ENCODE peak calls at places on chromosomes 3 and 15, in ten cellular contexts. C, I, M, L, Q, B, X, K, G and Y are unnamed samples.

GRCh38 chr15:40336129-40337122 is 4.3 kb downstream of the CCDC9B start:
- DNase-seq in M (no peak), I (no peak), Q (no peak), G (no peak), K (no peak), X (no peak), L (no peak), B (no peak), C (peak), Y (no peak)

GRCh38 chr3:184874709-184875644 is 63.0 kb downstream of the VPS8 start:
- DNase-seq in K (peak), X (peak), Q (peak), L (no peak), G (peak), C (peak), M (peak), I (peak), B (peak), Y (peak)

GRCh38 chr3:15758297-15758696 is 39.5 kb downstream of the ANKRD28 start:
- DNase-seq in L (no peak), G (no peak), I (no peak), B (no peak), M (peak), K (no peak), C (no peak), Q (no peak), X (no peak), Y (no peak)

GRCh38 chr15:64760056-64760455 is 15.3 kb downstream of the RBPMS2 start:
- DNase-seq in M (no peak), C (no peak), G (no peak), K (no peak), X (no peak), I (no peak), B (no peak), Q (no peak), L (no peak), Y (no peak)

GRCh38 chr15:27077790-27078189 is 106.8 kb downstream of the GABRG3 start:
- DNase-seq in B (no peak), G (no peak), M (no peak), L (no peak), K (no peak), I (no peak), C (no peak), Q (no peak), X (no peak), Y (no peak)

GRCh38 chr3:123282461-123282860 is 80.7 kb downstream of the SEC22A start:
- DNase-seq in Q (no peak), X (peak), G (no peak), C (peak), L (no peak), M (no peak), B (no peak), I (no peak), K (no peak), Y (no peak)

GRCh38 chr3:9715764-9716437 is 12.3 kb downstream of the CPNE9 start:
- DNase-seq in K (peak), B (peak), X (peak), Q (peak), C (no peak), L (peak), M (peak), G (no peak), I (peak), Y (peak)

GRCh38 chr3:128276151-128276445 is 122.8 kb downstream of the EEFSEC start:
- DNase-seq in B (no peak), Q (no peak), I (no peak), L (no peak), X (no peak), G (no peak), M (no peak), C (peak), K (no peak), Y (no peak)

GRCh38 chr3:124467980-124468902 is 262.0 kb upstream of the UMPS start:
- DNase-seq in X (peak), B (peak), M (peak), G (peak), Q (no peak), L (no peak), K (peak), C (peak), I (peak), Y (peak)

GRCh38 chr3:100001514-100002270 is 112.6 kb downstream of the FILIP1L start:
- DNase-seq in Q (no peak), K (no peak), G (no peak), I (no peak), X (no peak), C (no peak), M (no peak), B (no peak), L (no peak), Y (no peak)

GRCh38 chr3:64496786-64497560 is 190.8 kb downstream of the ADAMTS9 start:
- DNase-seq in K (no peak), M (no peak), I (no peak), L (no peak), X (no peak), C (no peak), G (no peak), B (no peak), Q (no peak), Y (no peak)

GRCh38 chr3:153277029-153277428 is 115.0 kb downstream of the RAP2B start:
- DNase-seq in I (no peak), C (no peak), B (no peak), L (no peak), X (no peak), M (peak), G (no peak), K (no peak), Q (no peak), Y (no peak)

GRCh38 chr15:39269352-39269751 is 311.5 kb upstream of the THBS1 start:
- DNase-seq in I (no peak), K (no peak), Q (no peak), X (no peak), G (no peak), B (no peak), M (no peak), L (no peak), C (no peak), Y (no peak)

GRCh38 chr3:169627073-169627472 is 36.4 kb downstream of the MECOM start:
- DNase-seq in L (no peak), C (no peak), G (no peak), X (no peak), Q (no peak), M (no peak), I (no peak), B (no peak), K (no peak), Y (no peak)

GRCh38 chr3:6421666-6422065 is 439.2 kb upstream of the GRM7 start:
- DNase-seq in G (no peak), K (no peak), I (no peak), M (no peak), C (no peak), X (no peak), L (no peak), B (no peak), Q (no peak), Y (no peak)

GRCh38 chr3:110343945-110344344 is 727.7 kb upstream of the NECTIN3 start:
- DNase-seq in M (peak), K (no peak), G (no peak), Q (no peak), X (no peak), B (peak), C (no peak), I (peak), L (no peak), Y (no peak)

GRCh38 chr15:43872416-43873020 is 45.7 kb downstream of the WDR76 start:
- DNase-seq in G (peak), B (peak), X (peak), C (peak), K (peak), L (no peak), Q (peak), I (peak), M (peak), Y (peak)

GRCh38 chr3:14145236-14145635 is 20.4 kb downstream of the TMEM43 start:
- DNase-seq in M (peak), I (peak), G (no peak), K (peak), C (peak), B (peak), L (no peak), X (peak), Q (no peak), Y (no peak)

GRCh38 chr3:155232605-155233004 is 60.9 kb downstream of the STRIT1 start:
- DNase-seq in C (no peak), B (peak), Q (peak), K (peak), I (peak), M (peak), G (no peak), L (peak), X (peak), Y (peak)

GRCh38 chr15:76954744-76955143 is 23.2 kb downstream of the RCN2 start:
- DNase-seq in Q (no peak), C (no peak), M (no peak), K (no peak), X (no peak), I (no peak), G (no peak), B (no peak), L (no peak), Y (no peak)

GRCh38 chr3:123067689-123068226 is 933 bp downstream of the PDIA5 start:
- DNase-seq in Q (no peak), B (no peak), X (peak), L (no peak), G (no peak), C (peak), K (no peak), I (no peak), M (peak), Y (no peak)

GRCh38 chr3:119147494-119147893 is 1.5 kb downstream of the TEX55 start:
- DNase-seq in K (no peak), C (no peak), M (no peak), G (no peak), B (no peak), I (no peak), L (no peak), Q (no peak), X (no peak), Y (no peak)

GRCh38 chr3:134459506-134460041 is 26.2 kb downstream of the ANAPC13 start:
- DNase-seq in L (no peak), M (no peak), Q (no peak), K (peak), I (no peak), C (peak), B (peak), G (no peak), X (no peak), Y (no peak)

GRCh38 chr3:108391917-108392585 is 95.7 kb downstream of the HHLA2 start:
- DNase-seq in B (peak), X (no peak), M (peak), Q (no peak), I (peak), C (no peak), L (no peak), K (peak), G (no peak), Y (peak)

GRCh38 chr3:89287902-89288520 is 180.6 kb downstream of the EPHA3 start:
- DNase-seq in C (no peak), K (no peak), G (no peak), I (no peak), Q (no peak), M (no peak), X (no peak), B (no peak), L (no peak), Y (no peak)

GRCh38 chr3:38454884-38455638 is 1.4 kb downstream of the ACVR2B start:
- DNase-seq in K (no peak), Q (no peak), C (peak), I (peak), G (peak), L (peak), M (peak), B (peak), X (peak), Y (no peak)

GRCh38 chr3:49023775-49024174 is 1.9 kb downstream of the NDUFAF3 start:
- DNase-seq in X (no peak), M (no peak), B (no peak), G (no peak), Q (no peak), I (no peak), K (no peak), L (no peak), C (no peak), Y (no peak)

GRCh38 chr3:154149286-154149685 is 28.1 kb downstream of the ARHGEF26 start:
- DNase-seq in K (no peak), X (no peak), G (no peak), Q (no peak), B (no peak), I (no peak), C (no peak), L (no peak), M (no peak), Y (no peak)

GRCh38 chr3:150610785-150611184 is 7.7 kb downstream of the SELENOT start:
- DNase-seq in L (no peak), X (no peak), Q (no peak), K (peak), G (no peak), B (peak), I (peak), C (no peak), M (peak), Y (no peak)

GRCh38 chr15:62464705-62465104 is 299.6 kb upstream of the C2CD4B start:
- DNase-seq in K (peak), I (peak), B (peak), Q (no peak), X (no peak), L (no peak), C (no peak), M (peak), G (no peak), Y (no peak)

GRCh38 chr15:90617171-90617570 is 87.4 kb downstream of the CRTC3 start:
- DNase-seq in L (no peak), Q (no peak), M (peak), K (no peak), I (no peak), B (no peak), C (no peak), X (no peak), G (no peak), Y (no peak)

GRCh38 chr15:101378879-101379278 is 83.8 kb upstream of the SNRPA1 start:
- DNase-seq in I (no peak), L (no peak), K (no peak), G (no peak), X (no peak), Q (no peak), C (no peak), M (no peak), B (no peak), Y (no peak)

GRCh38 chr15:45093013-45093412 is 21.0 kb downstream of the DUOX2 start:
- DNase-seq in C (no peak), Q (no peak), K (no peak), L (no peak), G (no peak), B (no peak), X (no peak), I (no peak), M (no peak), Y (no peak)

GRCh38 chr3:51975857-51976549 is 1.1 kb downstream of the ABHD14A start:
- DNase-seq in I (peak), B (peak), K (peak), L (peak), C (peak), X (peak), G (no peak), M (peak), Q (no peak), Y (peak)

GRCh38 chr3:9030034-9030433 is 66.8 kb upstream of the RAD18 start:
- DNase-seq in Q (no peak), M (no peak), X (no peak), I (no peak), L (no peak), B (no peak), C (no peak), K (no peak), G (no peak), Y (no peak)

GRCh38 chr3:161423911-161424522 is 52.7 kb upstream of the SPTSSB start:
- DNase-seq in M (peak), B (peak), I (peak), C (no peak), Q (no peak), X (no peak), L (no peak), K (peak), G (peak), Y (no peak)

GRCh38 chr3:152241142-152242067 is 27.3 kb upstream of the MBNL1 start:
- DNase-seq in M (no peak), C (no peak), Q (no peak), X (no peak), B (peak), G (no peak), I (peak), K (peak), L (no peak), Y (no peak)
- H3K4me3 ChIP-seq in M (no peak), C (no peak), Q (no peak), X (no peak), B (no peak), G (no peak), I (no peak), K (no peak), L (no peak), Y (no peak)

GRCh38 chr3:121153851-121154250 is 245.8 kb downstream of the STXBP5L start:
- DNase-seq in X (no peak), M (no peak), Q (no peak), G (no peak), L (no peak), I (no peak), B (no peak), C (no peak), K (no peak), Y (no peak)
- H3K4me3 ChIP-seq in X (no peak), M (no peak), Q (no peak), G (no peak), L (no peak), I (no peak), B (no peak), C (no peak), K (no peak), Y (no peak)

DNA sequence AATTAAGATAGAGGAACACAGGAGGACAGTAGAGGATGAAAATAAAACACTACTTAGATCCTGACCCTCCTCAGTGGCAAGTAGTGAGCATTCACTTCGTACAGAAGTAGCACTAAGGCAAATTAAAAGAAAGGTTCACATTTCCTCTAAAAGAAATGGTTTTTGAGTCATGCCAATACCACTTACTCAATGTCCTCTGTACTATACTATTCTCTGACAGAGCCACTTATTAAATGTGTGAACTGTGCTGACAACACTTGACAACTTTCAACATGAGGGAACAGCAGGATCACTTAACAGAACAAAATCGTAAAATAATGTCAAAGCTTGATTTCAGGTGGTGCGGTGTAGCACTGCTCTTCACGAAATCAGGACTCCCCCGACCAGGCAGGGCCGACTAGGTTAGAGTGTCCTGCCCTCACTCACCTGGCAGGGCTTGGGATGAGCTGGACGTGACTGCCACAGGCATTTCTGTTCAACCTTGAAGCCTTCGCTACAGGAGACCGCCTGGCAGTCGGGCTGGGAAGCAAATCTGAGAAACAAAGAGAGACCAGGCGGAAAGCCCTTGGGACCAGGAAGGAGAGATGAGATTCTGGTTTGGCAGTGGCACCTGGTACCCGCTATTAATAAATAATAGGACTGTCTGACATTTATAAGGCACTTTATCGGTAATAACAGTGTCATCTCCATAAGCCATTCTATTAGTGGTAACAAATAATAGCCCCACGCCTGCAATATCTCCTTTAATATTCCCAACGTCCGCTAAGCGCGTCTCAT is 602 bp upstream of the SLC27A2 start:
- DNase-seq in B (no peak), X (no peak), K (no peak), I (no peak), C (peak), M (no peak), L (no peak), Q (no peak), G (no peak), Y (no peak)
- H3K4me3 ChIP-seq in B (peak), X (peak), K (no peak), I (no peak), C (peak), M (peak), L (peak), Q (peak), G (no peak), Y (peak)

GRCh38 chr15:73681856-73682596 is 2.2 kb upstream of the CD276 start:
- DNase-seq in X (no peak), I (no peak), B (no peak), Q (no peak), M (peak), G (no peak), C (no peak), K (no peak), L (no peak), Y (no peak)

GRCh38 chr15:73682597-73683090 is 1.5 kb upstream of the CD276 start:
- DNase-seq in B (no peak), Q (no peak), I (no peak), K (no peak), X (peak), L (no peak), G (no peak), M (no peak), C (no peak), Y (no peak)

GRCh38 chr15:73683624-73684536 is at the start of gene CD276:
- DNase-seq in L (peak), M (peak), K (peak), B (peak), G (peak), C (peak), Q (no peak), I (peak), X (peak), Y (no peak)

GRCh38 chr15:73681073-73681472 is 3.1 kb upstream of the CD276 start:
- DNase-seq in M (no peak), I (no peak), G (no peak), L (no peak), B (no peak), C (no peak), K (no peak), X (no peak), Q (no peak), Y (no peak)

GRCh38 chr15:73683257-73683623 is 943 bp upstream of the CD276 start:
- DNase-seq in Q (no peak), G (no peak), B (no peak), K (no peak), L (no peak), M (no peak), X (no peak), C (no peak), I (no peak), Y (no peak)
- H3K4me3 ChIP-seq in Q (no peak), G (no peak), B (no peak), K (no peak), L (peak), M (no peak), X (no peak), C (no peak), I (no peak), Y (no peak)